ENCODE peak calls at places on chromosome 3, in eight cellular contexts. Z is SW480; P is IMR-90; M is GM23338; Q is stimulated activated CD4-positive, alpha-beta T cell treated with anti-CD3 and anti-CD28 coated beads, Interleukin-4, amount 100 ng/mL, for 1 hour; D is GDM1; S is activated CD4-positive, alpha-beta T cell treated with anti-CD3 and anti-CD28 coated beads, Interleukin-2, amount 10 ng/mL, durations not matched to agents 7 days and 5 days; J is amniotic stem cell. W is an unnamed sample.

GRCh38 chr3:56111651-56112250 is 356.5 kb downstream of the ERC2 start:
- DNase-seq in Z (no peak), P (no peak), M (no peak), Q (no peak), D (no peak), S (no peak), J (peak; percentile 11), W (no peak)

GRCh38 chr3:197353001-197353866 is 54.8 kb upstream of the DLG1 start:
- DNase-seq in Z (no peak), P (no peak), M (no peak), Q (no peak), D (no peak), S (no peak), J (no peak), W (no peak)

GRCh38 chr3:160478338-160478737 is 28.8 kb upstream of the TRIM59 start:
- DNase-seq in Z (no peak), P (peak; percentile 70), M (no peak), Q (no peak), D (no peak), S (no peak), J (no peak), W (no peak)

GRCh38 chr3:179292440-179292839 is 30.4 kb upstream of the ZNF639 start:
- DNase-seq in Z (peak; percentile 80), P (peak; percentile 17), M (no peak), Q (no peak), D (no peak), S (no peak), J (no peak), W (no peak)

GRCh38 chr3:106457278-106458210 is 588.7 kb upstream of the CBLB start:
- DNase-seq in Z (no peak), P (peak; percentile 90), M (no peak), Q (no peak), D (peak; percentile 46), S (peak; percentile 9), J (no peak), W (peak; percentile 27)

GRCh38 chr3:70738310-70738681 is 425.9 kb upstream of the MDFIC2 start:
- DNase-seq in Z (no peak), P (no peak), M (no peak), Q (no peak), D (peak; percentile 54), S (no peak), J (no peak), W (no peak)

GRCh38 chr3:123884258-123884831 is at the start of gene MYLK:
- DNase-seq in Z (peak; percentile 90), P (peak; percentile 95), M (peak; percentile 98), Q (peak; percentile 8), D (no peak), S (peak; percentile 68), J (peak; percentile 82), W (no peak)

GRCh38 chr3:140359198-140359995 is 318.5 kb upstream of the TRIM42 start:
- DNase-seq in Z (no peak), P (no peak), M (no peak), Q (no peak), D (no peak), S (no peak), J (no peak), W (no peak)

GRCh38 chr3:124800511-124801374 is 70.5 kb downstream of the UMPS start:
- DNase-seq in Z (no peak), P (peak; percentile 40), M (no peak), Q (no peak), D (no peak), S (no peak), J (no peak), W (no peak)

GRCh38 chr3:87798567-87798947 is 260.2 kb downstream of the CGGBP1 start:
- DNase-seq in Z (no peak), P (no peak), M (no peak), Q (no peak), D (no peak), S (no peak), J (no peak), W (no peak)

GRCh38 chr3:4517643-4518042 is 24.5 kb downstream of the ITPR1 start:
- DNase-seq in Z (no peak), P (no peak), M (no peak), Q (no peak), D (no peak), S (no peak), J (no peak), W (peak; percentile 37)

GRCh38 chr3:169657351-169658124 is 6.0 kb downstream of the MECOM start:
- DNase-seq in Z (peak; percentile 29), P (no peak), M (no peak), Q (no peak), D (no peak), S (no peak), J (no peak), W (no peak)

GRCh38 chr3:18861137-18861536 is 287.2 kb upstream of the KCNH8 start:
- DNase-seq in Z (no peak), P (no peak), M (no peak), Q (no peak), D (no peak), S (no peak), J (no peak), W (no peak)

GRCh38 chr3:138493804-138494606 is 59.6 kb downstream of the ESYT3 start:
- DNase-seq in Z (no peak), P (peak; percentile 87), M (no peak), Q (no peak), D (no peak), S (no peak), J (peak; percentile 6), W (peak; percentile 93)

GRCh38 chr3:185900228-185900627 is 37.6 kb downstream of the TRA2B start:
- DNase-seq in Z (peak; percentile 81), P (peak; percentile 95), M (no peak), Q (no peak), D (no peak), S (no peak), J (peak; percentile 82), W (peak; percentile 22)

GRCh38 chr3:44132593-44132992 is 109.1 kb upstream of the TOPAZ1 start:
- DNase-seq in Z (no peak), P (no peak), M (no peak), Q (no peak), D (no peak), S (no peak), J (no peak), W (no peak)

GRCh38 chr3:123759311-123759710 is 124.8 kb downstream of the MYLK start:
- DNase-seq in Z (no peak), P (no peak), M (no peak), Q (no peak), D (no peak), S (no peak), J (no peak), W (no peak)

GRCh38 chr3:194573680-194574437 is 59.4 kb downstream of the TMEM44 start:
- DNase-seq in Z (peak; percentile 43), P (peak; percentile 68), M (peak; percentile 70), Q (peak; percentile 43), D (peak; percentile 53), S (peak; percentile 45), J (no peak), W (peak; percentile 72)

GRCh38 chr3:124653071-124653470 is 77.2 kb upstream of the UMPS start:
- DNase-seq in Z (no peak), P (no peak), M (no peak), Q (no peak), D (no peak), S (no peak), J (no peak), W (no peak)

GRCh38 chr3:46107682-46108081 is 80.4 kb upstream of the XCR1 start:
- DNase-seq in Z (no peak), P (no peak), M (no peak), Q (no peak), D (no peak), S (no peak), J (no peak), W (no peak)

GRCh38 chr3:124907957-124908356 is 20.8 kb upstream of the ITGB5 start:
- DNase-seq in Z (no peak), P (no peak), M (peak; percentile 39), Q (no peak), D (no peak), S (no peak), J (no peak), W (no peak)

GRCh38 chr3:100710355-100711198 is 1.3 kb downstream of the TFG start:
- DNase-seq in Z (peak; percentile 40), P (peak; percentile 77), M (peak; percentile 73), Q (peak; percentile 72), D (peak; percentile 2), S (peak; percentile 66), J (peak; percentile 65), W (peak; percentile 87)

GRCh38 chr3:118029049-118029448 is 1005.6 kb downstream of the IGSF11 start:
- DNase-seq in Z (no peak), P (no peak), M (no peak), Q (no peak), D (no peak), S (no peak), J (no peak), W (no peak)

GRCh38 chr3:15427182-15427880 is at the start of the genes EAF1 and METTL6:
- DNase-seq in Z (peak; percentile 71), P (peak; percentile 74), M (peak; percentile 86), Q (peak; percentile 88), D (peak; percentile 73), S (peak; percentile 90), J (peak; percentile 48), W (peak; percentile 54)

GRCh38 chr3:61417352-61417751 is 144.0 kb upstream of the PTPRG start:
- DNase-seq in Z (no peak), P (no peak), M (no peak), Q (no peak), D (no peak), S (no peak), J (no peak), W (no peak)

GRCh38 chr3:45137656-45138181 is 8.5 kb downstream of the CDCP1 start:
- DNase-seq in Z (no peak), P (no peak), M (peak; percentile 39), Q (no peak), D (no peak), S (no peak), J (no peak), W (no peak)